ENCODE peak calls at places on chromosomes 7 and 10, in four cellular contexts. One of them, this sample, is unnamed. For H3K79me2, the result is how much of the 10 kb centered on the place peaks cover.

GRCh38 chr10:76287856-76288255 is 856.4 kb downstream of the LRMDA start:
- DNase-seq in astrocyte: peak
- DNase-seq in mammary epithelial cell: no peak
- DNase-seq in GM23248: peak
- DNase-seq in this sample: no peak

GRCh38 chr10:76129213-76129612 is 697.8 kb downstream of the LRMDA start:
- DNase-seq in astrocyte: no peak
- DNase-seq in mammary epithelial cell: no peak
- DNase-seq in GM23248: no peak
- DNase-seq in this sample: no peak

GRCh38 chr7:55569797-55570196 is 2.5 kb downstream of the VOPP1 start:
- DNase-seq in astrocyte: no peak
- DNase-seq in mammary epithelial cell: no peak
- DNase-seq in GM23248: no peak
- DNase-seq in this sample: no peak

GRCh38 chr10:126630225-126630624 is 40.3 kb downstream of the C10orf90 start:
- DNase-seq in astrocyte: no peak
- DNase-seq in mammary epithelial cell: no peak
- DNase-seq in GM23248: no peak
- DNase-seq in this sample: no peak

GRCh38 chr10:62459072-62459471 is 84.9 kb downstream of the ZNF365 start:
- DNase-seq in astrocyte: peak
- DNase-seq in mammary epithelial cell: no peak
- DNase-seq in GM23248: peak
- DNase-seq in this sample: no peak

GRCh38 chr10:132384618-132385510 is 12.1 kb upstream of the PWWP2B start:
- DNase-seq in astrocyte: no peak
- DNase-seq in mammary epithelial cell: no peak
- DNase-seq in GM23248: peak
- DNase-seq in this sample: no peak

GRCh38 chr10:83332695-83333094 is 806.6 kb upstream of the GHITM start:
- DNase-seq in astrocyte: no peak
- DNase-seq in mammary epithelial cell: peak
- DNase-seq in GM23248: no peak
- DNase-seq in this sample: no peak

GRCh38 chr7:149598721-149599308 is 101.2 kb upstream of the ZNF746 start:
- DNase-seq in astrocyte: peak
- DNase-seq in mammary epithelial cell: peak
- DNase-seq in GM23248: peak
- DNase-seq in this sample: no peak

GRCh38 chr10:12499066-12499465 is 149.7 kb downstream of the CAMK1D start:
- DNase-seq in astrocyte: peak
- DNase-seq in mammary epithelial cell: no peak
- DNase-seq in GM23248: no peak
- DNase-seq in this sample: no peak

GRCh38 chr7:50978633-50979215 is 196.0 kb upstream of the GRB10 start:
- DNase-seq in astrocyte: peak
- DNase-seq in mammary epithelial cell: no peak
- DNase-seq in GM23248: peak
- DNase-seq in this sample: no peak

GRCh38 chr10:120459185-120459584 is 2.2 kb downstream of the PLPP4 start:
- DNase-seq in astrocyte: peak
- DNase-seq in mammary epithelial cell: no peak
- DNase-seq in GM23248: no peak
- DNase-seq in this sample: no peak

GRCh38 chr7:70776627-70777101 is 355.3 kb upstream of the GALNT17 start:
- DNase-seq in astrocyte: peak
- DNase-seq in mammary epithelial cell: peak
- DNase-seq in GM23248: peak
- DNase-seq in this sample: no peak

GRCh38 chr7:155258233-155258575 is 39.5 kb upstream of the INSIG1 start:
- DNase-seq in astrocyte: peak
- DNase-seq in mammary epithelial cell: peak
- DNase-seq in GM23248: peak
- DNase-seq in this sample: peak

GRCh38 chr10:116973371-116973905 is 31.5 kb downstream of the SHTN1 start:
- DNase-seq in astrocyte: no peak
- DNase-seq in mammary epithelial cell: peak
- DNase-seq in GM23248: no peak
- DNase-seq in this sample: no peak
- H3K4me2 ChIP-seq in astrocyte: peak
- H3K4me2 ChIP-seq in mammary epithelial cell: peak
- H3K4me2 ChIP-seq in GM23248: no peak
- H3K4me2 ChIP-seq in this sample: no peak

GRCh38 chr10:1734288-1734687 is 3.0 kb downstream of the ADARB2 start:
- DNase-seq in astrocyte: no peak
- DNase-seq in mammary epithelial cell: no peak
- DNase-seq in GM23248: no peak
- DNase-seq in this sample: no peak
- H3K79me2 ChIP-seq in astrocyte: under half
- H3K79me2 ChIP-seq in mammary epithelial cell: under half
- H3K79me2 ChIP-seq in GM23248: under half
- H3K79me2 ChIP-seq in this sample: under half

DNA sequence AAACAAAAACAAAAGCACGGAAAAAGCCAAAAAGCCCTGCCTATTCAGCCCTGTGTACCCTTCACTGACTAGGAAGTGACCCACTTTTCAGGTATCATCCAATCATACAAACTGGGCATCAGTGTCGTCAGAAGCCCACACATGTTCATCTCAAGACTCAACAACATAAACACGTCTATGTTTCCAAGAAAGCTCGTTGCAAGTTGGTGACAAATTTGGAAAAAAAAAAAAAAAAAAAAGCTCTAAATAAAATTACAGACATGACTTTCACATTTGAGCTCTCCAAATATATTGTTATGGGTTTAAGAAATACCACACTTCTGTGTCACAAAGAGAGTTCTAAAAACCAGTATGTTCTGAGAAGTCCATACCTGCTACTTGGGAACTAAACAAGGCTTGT is 204.7 kb upstream of the KLF14 start:
- DNase-seq in astrocyte: no peak
- DNase-seq in mammary epithelial cell: no peak
- DNase-seq in GM23248: peak
- DNase-seq in this sample: no peak
- H3K9ac ChIP-seq in astrocyte: peak
- H3K9ac ChIP-seq in mammary epithelial cell: no peak
- H3K9ac ChIP-seq in GM23248: peak
- H3K9ac ChIP-seq in this sample: no peak

GRCh38 chr10:102620138-102620591 is 24.1 kb upstream of the TRIM8 start:
- DNase-seq in astrocyte: no peak
- DNase-seq in mammary epithelial cell: no peak
- DNase-seq in GM23248: no peak
- DNase-seq in this sample: no peak
- H3K4me2 ChIP-seq in astrocyte: peak
- H3K4me2 ChIP-seq in mammary epithelial cell: no peak
- H3K4me2 ChIP-seq in GM23248: no peak
- H3K4me2 ChIP-seq in this sample: no peak

GRCh38 chr7:92737706-92738105 is 98.7 kb downstream of the CDK6 start:
- DNase-seq in astrocyte: no peak
- DNase-seq in mammary epithelial cell: no peak
- DNase-seq in GM23248: no peak
- DNase-seq in this sample: no peak
- H3K79me2 ChIP-seq in astrocyte: half or more
- H3K79me2 ChIP-seq in mammary epithelial cell: half or more
- H3K79me2 ChIP-seq in GM23248: half or more
- H3K79me2 ChIP-seq in this sample: half or more